ENCODE peak calls at places on chromosome 16, in four cellular contexts. E is right cardiac atrium; Z is IMR-90; W is CD4-positive, CD25-positive, alpha-beta regulatory T cell. C is an unnamed sample. For H3K27me3, the result is how much of the 10 kb centered on the place peaks cover.

GRCh38 chr16:15961557-15962205 is 12.3 kb downstream of the ABCC1 start:
- DNase-seq in E (no peak), Z (no peak), W (peak), C (no peak)

GRCh38 chr16:180921-181667 is 835 bp downstream of the HBQ1 start:
- DNase-seq in W (peak), Z (peak), E (peak), C (peak)

GRCh38 chr16:29994613-29995329 is 646 bp downstream of the HIRIP3 start:
- DNase-seq in W (no peak), E (peak), Z (peak), C (no peak)

GRCh38 chr16:28167221-28167620 is 44.5 kb downstream of the XPO6 start:
- DNase-seq in W (no peak), Z (no peak), E (no peak), C (no peak)

GRCh38 chr16:24524855-24525652 is 14.3 kb upstream of the RBBP6 start:
- DNase-seq in Z (no peak), W (no peak), E (no peak), C (no peak)

GRCh38 chr16:85553436-85554113 is 59.5 kb upstream of the GSE1 start:
- DNase-seq in Z (peak), E (peak), W (no peak), C (peak)

GRCh38 chr16:76653390-76654026 is 376.3 kb downstream of the CNTNAP4 start:
- DNase-seq in W (no peak), E (no peak), Z (peak), C (no peak)

GRCh38 chr16:51556694-51557327 is 405.7 kb upstream of the SALL1 start:
- DNase-seq in W (no peak), E (no peak), Z (peak), C (no peak)

GRCh38 chr16:66388350-66389139 is 22.1 kb downstream of the CDH5 start:
- DNase-seq in Z (no peak), W (no peak), E (no peak), C (no peak)

GRCh38 chr16:77674888-77675287 is 47.4 kb upstream of the NUDT7 start:
- DNase-seq in Z (peak), W (no peak), E (no peak), C (no peak)

GRCh38 chr16:84281077-84281476 is 13.6 kb upstream of the WFDC1 start:
- DNase-seq in E (no peak), W (no peak), Z (peak), C (no peak)

GRCh38 chr16:72952404-72953301 is 95.3 kb downstream of the ZFHX3 start:
- DNase-seq in W (no peak), Z (peak), E (no peak), C (no peak)

GRCh38 chr16:3459401-3460090 is 16.1 kb downstream of the NAA60 start:
- DNase-seq in Z (peak), E (no peak), W (no peak), C (peak)

GRCh38 chr16:31471875-31472558 is at the start of gene TGFB1I1:
- DNase-seq in Z (peak), E (peak), W (no peak), C (no peak)

GRCh38 chr16:75754126-75754525 is 27.8 kb upstream of the CPHXL start:
- DNase-seq in E (no peak), Z (peak), W (no peak), C (no peak)

GRCh38 chr16:75648265-75649076 is 898 bp downstream of the TERF2IP start:
- DNase-seq in E (peak), Z (peak), W (peak), C (peak)

GRCh38 chr16:46612121-46612520 is 9.1 kb downstream of the SHCBP1 start:
- DNase-seq in W (peak), E (no peak), Z (no peak), C (no peak)

GRCh38 chr16:84667600-84668309 is 19.4 kb downstream of the KLHL36 start:
- DNase-seq in W (no peak), Z (no peak), E (no peak), C (no peak)

GRCh38 chr16:59214455-59214854 is 480.3 kb upstream of the GOT2 start:
- DNase-seq in W (no peak), E (no peak), Z (no peak), C (no peak)

GRCh38 chr16:85354623-85355514 is 242.6 kb upstream of the CIBAR2 start:
- DNase-seq in E (no peak), W (no peak), Z (peak), C (no peak)

GRCh38 chr16:85057212-85057889 is 29.8 kb downstream of the KIAA0513 start:
- DNase-seq in Z (no peak), W (no peak), E (peak), C (no peak)

GRCh38 chr16:78976212-78976611 is 624.3 kb downstream of the MAF start:
- DNase-seq in W (no peak), Z (no peak), E (no peak), C (no peak)

GRCh38 chr16:13426279-13426678 is 493.7 kb upstream of the ERCC4 start:
- DNase-seq in W (no peak), Z (no peak), E (no peak), C (no peak)

GRCh38 chr16:2023098-2023925 is 3.4 kb upstream of the NHERF2 start:
- DNase-seq in W (peak), E (peak), Z (peak), C (peak)

GRCh38 chr16:77987772-77988171 is 34.6 kb upstream of the CLEC3A start:
- DNase-seq in Z (no peak), E (no peak), W (no peak), C (no peak)

GRCh38 chr16:72443809-72444208 is 271.9 kb upstream of the PMFBP1 start:
- DNase-seq in W (no peak), Z (peak), E (no peak), C (no peak)

DNA sequence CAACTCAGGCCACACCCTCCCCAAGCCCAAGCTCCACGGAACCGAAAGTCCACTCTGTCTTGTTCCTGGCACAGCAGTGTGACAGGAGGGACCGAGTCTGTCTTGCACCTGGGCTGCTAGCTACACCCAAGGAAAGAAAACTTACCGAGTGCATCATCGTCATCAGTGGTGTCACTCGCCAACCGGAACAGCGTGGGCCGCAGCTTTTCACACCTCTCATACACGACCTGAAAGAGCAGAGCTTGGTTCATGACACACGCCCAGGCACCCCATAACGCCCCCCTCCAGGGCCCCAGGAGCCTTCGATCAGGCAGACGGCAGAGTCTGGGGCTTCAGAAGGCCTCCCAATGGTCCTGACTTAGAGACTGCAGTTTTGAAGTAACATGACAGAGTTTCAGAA is 27.5 kb downstream of the GGA2 start:
- DNase-seq in Z (no peak), E (no peak), W (no peak), C (peak)
- H3K27ac ChIP-seq in Z (no peak), E (no peak), W (no peak), C (peak)

DNA sequence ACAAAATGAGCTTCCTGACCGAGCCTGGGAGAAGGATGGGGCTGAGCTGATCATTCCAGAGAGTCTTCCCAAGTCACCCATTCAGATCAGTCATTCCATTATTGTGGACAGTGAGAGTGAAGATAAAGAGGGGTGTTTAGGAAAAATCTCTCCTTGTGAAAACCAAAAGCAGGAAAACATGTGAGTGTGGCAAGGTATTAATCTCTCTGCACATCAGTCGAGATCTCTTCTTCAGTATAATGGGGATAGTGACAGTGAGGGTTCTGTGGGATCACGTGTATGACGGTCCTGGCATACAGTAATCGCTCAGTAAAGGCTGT is 35.4 kb downstream of the CHD9 start:
- DNase-seq in W (no peak), Z (no peak), E (no peak), C (no peak)
- H3K4me3 ChIP-seq in W (no peak), Z (no peak), E (no peak), C (no peak)

DNA sequence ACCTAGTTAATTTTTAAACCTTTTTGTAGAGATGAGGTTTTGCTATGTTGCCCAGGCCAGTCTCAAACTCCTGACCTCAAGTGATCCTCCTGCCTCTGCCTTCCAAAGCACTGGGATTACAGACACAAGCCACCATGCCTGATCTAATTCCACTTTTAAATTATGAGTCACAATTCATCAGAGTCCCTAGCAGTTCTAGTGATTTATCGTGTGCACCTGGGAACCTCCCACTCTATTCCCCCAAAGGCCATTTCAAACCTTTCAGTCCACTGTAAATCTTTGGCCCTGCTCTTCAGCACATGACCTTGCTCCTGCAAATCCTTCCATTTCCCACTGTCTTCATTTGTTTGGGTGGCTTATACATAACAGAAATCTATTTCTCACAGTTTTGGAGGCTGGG is 72.9 kb downstream of the HS3ST2 start:
- DNase-seq in W (no peak), E (no peak), Z (no peak), C (no peak)
- H3K27me3 ChIP-seq in W (under half), E (under half), Z (under half), C (under half)

GRCh38 chr16:69105501-69106361 is at the start of gene HAS3:
- DNase-seq in E (peak), Z (peak), W (no peak), C (peak)

GRCh38 chr16:69108905-69109252 is 3.4 kb downstream of the HAS3 start:
- DNase-seq in E (no peak), W (no peak), Z (no peak), C (no peak)

GRCh38 chr16:69108069-69108904 is 2.8 kb downstream of the HAS3 start:
- DNase-seq in W (no peak), E (no peak), Z (no peak), C (no peak)

GRCh38 chr16:69107311-69107962 is 2.0 kb downstream of the HAS3 start:
- DNase-seq in E (peak), W (no peak), Z (no peak), C (no peak)

DNA sequence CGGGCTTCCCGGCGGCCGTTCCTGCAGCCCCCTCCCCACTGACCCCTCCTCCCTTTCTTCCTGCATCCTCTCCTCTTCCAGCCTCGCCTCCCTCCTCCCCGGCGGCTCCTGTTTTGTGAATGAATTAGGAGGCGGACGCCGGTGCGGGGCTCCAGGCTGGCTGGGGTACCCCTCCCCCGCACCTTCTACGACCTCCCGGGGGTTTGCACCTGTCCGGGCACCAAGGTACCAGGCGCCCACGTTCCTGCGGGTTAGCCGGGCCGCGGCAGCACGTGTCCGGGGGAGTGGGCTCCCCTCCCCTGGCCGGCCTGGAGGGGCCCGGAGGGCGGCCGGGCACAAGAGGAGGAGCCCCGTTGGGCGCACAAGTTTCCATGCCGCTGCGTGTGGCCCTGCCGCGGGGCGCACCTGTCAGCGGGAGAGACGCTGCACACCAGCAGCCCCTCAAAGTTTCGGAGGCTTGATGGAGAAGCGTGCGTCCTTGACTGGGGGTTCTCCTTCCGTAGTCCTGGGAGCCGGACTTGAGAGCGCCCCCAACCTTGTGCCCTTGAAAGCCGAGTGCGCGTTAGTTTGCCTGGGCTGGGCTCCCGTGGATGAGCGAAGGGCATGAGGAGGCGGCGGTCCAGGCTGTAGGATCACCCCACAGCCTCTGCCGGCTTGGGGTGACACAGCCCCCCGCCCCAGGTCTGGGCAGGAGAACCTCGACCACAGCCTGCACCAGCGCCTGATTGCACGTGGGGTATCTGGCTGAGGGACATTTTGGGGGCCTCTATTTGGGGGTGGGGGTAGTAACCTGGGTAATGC is 1.2 kb downstream of the HAS3 start:
- DNase-seq in W (no peak), Z (no peak), E (peak), C (no peak)
- H3K27ac ChIP-seq in W (no peak), Z (no peak), E (no peak), C (no peak)

GRCh38 chr16:67967956-67968439 is 439 bp downstream of the SLC12A4 start:
- DNase-seq in E (peak), W (no peak), Z (peak), C (peak)

GRCh38 chr16:67967183-67967955 is 1.1 kb downstream of the SLC12A4 start:
- DNase-seq in E (no peak), W (peak), Z (no peak), C (peak)

GRCh38 chr16:67968440-67969285 is at the start of gene SLC12A4:
- DNase-seq in Z (peak), E (peak), W (peak), C (peak)

GRCh38 chr16:67965668-67966548 is 2.5 kb downstream of the SLC12A4 start:
- DNase-seq in W (no peak), Z (no peak), E (no peak), C (no peak)

DNA sequence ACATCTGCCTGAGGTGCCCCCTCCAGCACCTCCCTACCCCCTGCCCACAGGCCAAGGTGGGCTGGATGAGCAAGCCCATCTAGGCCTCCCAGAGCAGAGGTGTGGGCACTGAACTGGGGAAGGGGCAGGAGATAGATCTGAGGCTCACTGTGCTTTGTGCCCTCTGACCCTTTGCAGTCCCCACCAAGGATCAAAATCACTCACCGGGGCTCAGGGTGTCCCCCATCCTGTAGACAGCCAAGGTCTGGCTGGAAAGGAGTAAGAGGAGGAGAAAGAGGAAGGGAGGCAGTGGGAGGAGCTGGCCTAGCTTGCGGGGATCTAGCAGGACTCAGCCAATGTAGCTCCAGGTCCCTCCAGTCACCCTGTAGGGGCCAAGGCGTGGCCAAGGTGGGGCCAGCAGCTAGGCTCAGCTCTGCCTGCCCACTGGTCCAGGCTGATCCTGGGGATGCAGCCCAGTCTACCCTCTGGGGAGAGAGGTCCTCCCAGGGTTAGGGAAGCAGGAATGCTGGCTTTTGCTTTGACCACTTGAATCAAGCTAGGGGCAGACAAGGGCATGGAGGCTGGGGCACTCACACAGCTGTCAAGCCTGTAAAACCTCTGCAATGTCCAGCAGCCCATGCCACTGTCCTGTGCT is 1.8 kb downstream of the SLC12A4 start:
- DNase-seq in W (no peak), E (peak), Z (no peak), C (no peak)
- H3K4me3 ChIP-seq in W (peak), E (peak), Z (peak), C (no peak)

GRCh38 chr16:89040861-89041570 is 52.6 kb upstream of the ACSF3 start:
- DNase-seq in Z (no peak), E (peak), W (no peak), C (no peak)
- H3K27me3 ChIP-seq in Z (under half), E (under half), W (under half), C (under half)

DNA sequence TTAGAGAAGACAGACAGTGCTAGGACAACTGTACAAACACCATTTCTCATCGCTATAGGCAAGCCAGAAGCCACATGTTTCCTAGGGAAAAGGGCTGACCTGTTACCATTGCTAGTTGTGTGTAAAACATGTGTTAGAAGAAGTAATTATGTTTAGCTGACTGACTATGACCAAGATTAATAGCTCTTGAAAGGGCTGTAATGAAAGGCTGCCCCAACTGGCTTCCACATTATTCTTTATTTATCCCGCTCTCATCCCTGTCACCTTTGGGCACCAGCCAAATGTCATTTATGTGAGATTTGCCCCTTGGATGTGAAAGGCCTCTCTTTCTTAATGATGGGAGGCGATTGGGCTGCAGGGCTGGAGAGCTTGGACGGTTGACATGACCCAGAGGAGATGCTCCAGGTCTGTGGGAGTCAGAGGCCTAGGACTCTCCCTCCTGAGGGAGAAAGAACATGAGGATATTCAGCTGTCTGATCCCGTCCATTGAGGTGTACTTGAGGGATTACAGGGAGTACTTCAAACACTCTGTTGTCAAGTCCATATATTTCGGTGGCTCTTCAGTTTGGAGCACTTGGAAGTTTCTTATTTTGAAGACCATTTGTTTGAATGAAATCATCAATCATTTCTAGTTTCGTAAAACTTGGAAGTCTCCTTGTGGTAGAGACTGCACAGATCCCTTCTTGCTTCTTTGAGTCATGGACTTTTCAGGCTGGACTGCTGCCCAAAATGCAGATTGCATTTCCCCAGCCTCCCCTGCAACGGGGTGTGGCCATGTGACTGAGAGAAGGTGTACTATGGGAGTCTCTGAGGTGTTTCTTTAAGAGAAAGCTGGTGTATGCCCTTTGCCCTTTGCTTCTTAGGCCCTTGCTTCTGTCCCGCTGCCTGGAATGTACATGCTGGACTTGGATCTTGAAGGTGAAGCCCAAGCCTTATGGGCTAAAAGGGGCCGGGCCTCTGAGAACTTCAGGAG is 51.3 kb downstream of the FTO start:
- DNase-seq in Z (peak), W (no peak), E (no peak), C (no peak)
- H3K27ac ChIP-seq in Z (no peak), W (no peak), E (no peak), C (no peak)

GRCh38 chr16:64131423-64131822 is 990.4 kb downstream of the CDH11 start:
- DNase-seq in W (no peak), Z (no peak), E (no peak), C (no peak)

GRCh38 chr16:64132190-64132589 is 989.7 kb downstream of the CDH11 start:
- DNase-seq in W (no peak), E (no peak), Z (no peak), C (no peak)

GRCh38 chr16:64136314-64136713 is 985.5 kb downstream of the CDH11 start:
- DNase-seq in E (no peak), W (no peak), Z (no peak), C (no peak)

GRCh38 chr16:64132686-64133085 is 989.2 kb downstream of the CDH11 start:
- DNase-seq in Z (no peak), E (no peak), W (no peak), C (no peak)

GRCh38 chr16:64133396-64133795 is 988.5 kb downstream of the CDH11 start:
- DNase-seq in Z (no peak), W (no peak), E (no peak), C (no peak)
- H3K4me3 ChIP-seq in Z (no peak), W (no peak), E (peak), C (no peak)

DNA sequence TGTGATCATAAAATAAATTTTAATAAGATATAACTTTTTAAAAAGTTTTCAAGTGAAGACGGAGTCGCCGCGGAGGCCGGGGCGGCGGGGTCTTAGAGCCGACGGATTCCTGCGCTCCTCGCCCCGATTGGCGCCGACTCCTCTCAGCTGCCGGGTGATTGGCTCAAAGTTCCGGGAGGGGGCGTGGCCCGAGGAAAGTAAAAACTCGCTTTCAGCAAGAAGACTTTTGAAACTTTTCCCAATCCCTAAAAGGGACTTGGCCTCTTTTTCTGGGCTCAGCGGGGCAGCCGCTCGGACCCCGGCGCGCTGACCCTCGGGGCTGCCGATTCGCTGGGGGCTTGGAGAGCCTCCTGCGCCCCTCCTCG is at the start of gene FOXC2:
- DNase-seq in E (peak), W (no peak), Z (peak), C (no peak)
- H3K27me3 ChIP-seq in E (under half), W (under half), Z (under half), C (under half)

GRCh38 chr16:50182441-50182840 is 29.3 kb downstream of the TENT4B start:
- DNase-seq in Z (no peak), E (no peak), W (no peak), C (no peak)

GRCh38 chr16:50183316-50183715 is 30.2 kb downstream of the TENT4B start:
- DNase-seq in E (no peak), W (no peak), Z (peak), C (no peak)

GRCh38 chr16:50173318-50173717 is 20.2 kb downstream of the TENT4B start:
- DNase-seq in W (no peak), E (no peak), Z (peak), C (no peak)

GRCh38 chr16:50178397-50179018 is 25.4 kb downstream of the TENT4B start:
- DNase-seq in Z (no peak), W (no peak), E (no peak), C (no peak)
- H3K27ac ChIP-seq in Z (no peak), W (peak), E (no peak), C (no peak)

C was measured in CD4-positive, alpha-beta memory T cell.